ENCODE peak calls at places on chromosomes 12 and 14, in ten cellular contexts. F is fibroblast of lung; T is adrenal gland; Y is lower lobe of right lung; D is body of pancreas; V is trophoblast cell; L is GM23338; J is tibial artery; K is hepatocyte; C is CD8-positive, alpha-beta T cell. Q is an unnamed sample.

GRCh38 chr12:82608706-82609105 is 78.0 kb upstream of the TMTC2 start:
- DNase-seq in F (peak; percentile 57), T (no peak), Y (no peak), D (no peak), V (peak; percentile 3), L (no peak), J (no peak), K (no peak), C (no peak), Q (no peak)

GRCh38 chr12:2756756-2757155 is 38.0 kb upstream of the FKBP4 start:
- DNase-seq in F (no peak), T (no peak), Y (no peak), D (no peak), V (no peak), L (peak; percentile 66), J (no peak), K (no peak), C (no peak), Q (no peak)

GRCh38 chr12:52033506-52034258 is 17.6 kb upstream of the NR4A1 start:
- DNase-seq in F (no peak), T (no peak), Y (no peak), D (no peak), V (no peak), L (peak; percentile 32), J (no peak), K (no peak), C (no peak), Q (no peak)

GRCh38 chr12:26153421-26154154 is 28.8 kb upstream of the BHLHE41 start:
- DNase-seq in F (peak; percentile 99), T (peak; percentile 75), Y (no peak), D (peak; percentile 73), V (peak; percentile 84), L (no peak), J (no peak), K (peak; percentile 70), C (no peak), Q (peak; percentile 90)

GRCh38 chr12:67151891-67152290 is 117.3 kb upstream of the CAND1 start:
- DNase-seq in F (peak; percentile 1), T (no peak), Y (no peak), D (no peak), V (no peak), L (no peak), J (no peak), K (peak; percentile 12), C (no peak), Q (no peak)

GRCh38 chr12:46357438-46358324 is 14.9 kb downstream of the SLC38A2 start:
- DNase-seq in F (peak; percentile 68), T (no peak), Y (no peak), D (no peak), V (peak; percentile 55), L (peak; percentile 39), J (no peak), K (no peak), C (no peak), Q (peak; percentile 71)

GRCh38 chr12:27493260-27493935 is 30.6 kb upstream of the PPFIBP1 start:
- DNase-seq in F (no peak), T (no peak), Y (no peak), D (no peak), V (peak; percentile 59), L (no peak), J (no peak), K (no peak), C (no peak), Q (no peak)

GRCh38 chr14:92958373-92959188 is 35.6 kb downstream of the CHGA start:
- DNase-seq in F (no peak), T (no peak), Y (no peak), D (no peak), V (no peak), L (no peak), J (no peak), K (no peak), C (no peak), Q (no peak)

GRCh38 chr14:101460521-101460920 is 100.8 kb upstream of the DIO3 start:
- DNase-seq in F (no peak), T (no peak), Y (no peak), D (no peak), V (no peak), L (no peak), J (no peak), K (no peak), C (no peak), Q (no peak)
- H3K4me3 ChIP-seq in F (no peak overlapping the region), T (no peak overlapping the region), Y (no peak overlapping the region), D (no peak overlapping the region), V (no peak overlapping the region), L (no peak overlapping the region), J (no peak overlapping the region), K (no peak overlapping the region), C (no peak overlapping the region), Q (no peak overlapping the region)

DNA sequence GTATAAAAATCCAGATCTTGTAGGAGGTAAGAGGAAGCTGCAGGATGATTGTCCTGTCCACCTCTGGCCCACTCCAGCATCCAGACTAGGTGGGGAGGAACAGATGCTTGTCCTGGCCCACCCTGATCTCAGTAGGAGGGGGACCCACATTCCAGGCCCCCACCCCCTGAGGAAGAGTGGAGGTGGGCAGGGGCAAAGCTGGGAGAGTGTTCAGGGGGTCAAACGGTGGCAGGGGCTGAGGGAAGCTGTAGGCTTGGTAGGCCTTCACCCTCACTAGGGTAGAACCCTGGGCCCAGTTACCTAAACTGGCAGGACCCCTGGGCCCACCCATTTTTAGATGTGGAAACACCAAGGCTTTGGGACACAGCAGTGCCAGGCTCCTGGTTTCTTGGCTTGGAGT is 4.1 kb downstream of the SLC48A1 start:
- DNase-seq in F (no peak), T (no peak), Y (no peak), D (no peak), V (no peak), L (no peak), J (no peak), K (no peak), C (no peak), Q (no peak)
- H3K27ac ChIP-seq in F (peak overlapping the region; percentile 1), T (peak overlapping the region; percentile 24), Y (peak overlapping the region; percentile 43), D (no peak overlapping the region), V (no peak overlapping the region), L (no peak overlapping the region), J (peak overlapping the region; percentile 55), K (no peak overlapping the region), C (no peak overlapping the region), Q (no peak overlapping the region)

GRCh38 chr12:53461591-53461990 is 9.7 kb downstream of the PCBP2 start:
- DNase-seq in F (no peak), T (no peak), Y (no peak), D (no peak), V (no peak), L (no peak), J (no peak), K (no peak), C (no peak), Q (no peak)
- H3K4me3 ChIP-seq in F (no peak overlapping the region), T (no peak overlapping the region), Y (no peak overlapping the region), D (no peak overlapping the region), V (no peak overlapping the region), L (no peak overlapping the region), J (no peak overlapping the region), K (no peak overlapping the region), C (no peak overlapping the region), Q (no peak overlapping the region)

GRCh38 chr12:128365831-128366231 is 98.9 kb downstream of the TMEM132C start:
- DNase-seq in F (no peak), T (peak; percentile 22), Y (no peak), D (no peak), V (no peak), L (no peak), J (no peak), K (peak; percentile 52), C (no peak), Q (no peak)
- H3K27ac ChIP-seq in F (no peak overlapping the region), T (no peak overlapping the region), Y (no peak overlapping the region), D (no peak overlapping the region), V (no peak overlapping the region), L (no peak overlapping the region), J (no peak overlapping the region), K (peak overlapping the region; percentile 64), C (no peak overlapping the region), Q (no peak overlapping the region)

Q was measured in AG04450.